ENCODE peak calls at places on chromosome 5, in ten cellular contexts. W is NB4; Z is CD4-positive, alpha-beta T cell; F is tibial nerve; C is GM10248; K is left lung; J is mucosa of descending colon; M is A549; Q is RWPE1; U is astrocyte of the spinal cord. R is an unnamed sample.
A peak's percentile ranks its signal among the peaks of the same experiment; 100 is the strongest.

GRCh38 chr5:147373328-147373727 is 136.5 kb downstream of the DPYSL3 start:
- DNase-seq in W (no peak), Z (no peak), F (no peak), C (no peak), K (no peak), J (no peak), M (no peak), Q (no peak), U (no peak), R (no peak)

GRCh38 chr5:154287136-154287535 is 96.6 kb downstream of the GALNT10 start:
- DNase-seq in W (no peak), Z (no peak), F (no peak), C (no peak), K (no peak), J (peak; percentile 20), M (peak; percentile 68), Q (peak; percentile 80), U (peak; percentile 82), R (peak; percentile 81)

GRCh38 chr5:129771058-129771838 is 23.4 kb downstream of the MINAR2 start:
- DNase-seq in W (peak; percentile 62), Z (no peak), F (peak; percentile 56), C (peak; percentile 28), K (no peak), J (peak; percentile 76), M (peak; percentile 35), Q (peak; percentile 61), U (peak; percentile 57), R (peak; percentile 57)

GRCh38 chr5:4533457-4534105 is 606.5 kb upstream of the ADAMTS16 start:
- DNase-seq in W (peak; percentile 7), Z (no peak), F (no peak), C (no peak), K (no peak), J (no peak), M (no peak), Q (no peak), U (no peak), R (no peak)

GRCh38 chr5:75734913-75735789 is 17.9 kb upstream of the POC5 start:
- DNase-seq in W (peak; percentile 42), Z (peak; percentile 5), F (no peak), C (peak; percentile 36), K (no peak), J (peak; percentile 71), M (peak; percentile 5), Q (peak; percentile 25), U (peak; percentile 5), R (peak; percentile 47)

GRCh38 chr5:120604898-120605297 is 140.8 kb downstream of the PRR16 start:
- DNase-seq in W (no peak), Z (no peak), F (no peak), C (no peak), K (no peak), J (no peak), M (no peak), Q (peak; percentile 75), U (peak; percentile 93), R (peak; percentile 88)

GRCh38 chr5:15737882-15738677 is 238.1 kb downstream of the FBXL7 start:
- DNase-seq in W (no peak), Z (no peak), F (no peak), C (no peak), K (no peak), J (no peak), M (no peak), Q (no peak), U (no peak), R (no peak)

GRCh38 chr5:171847026-171847425 is 61.4 kb downstream of the SMIM23 start:
- DNase-seq in W (no peak), Z (no peak), F (no peak), C (no peak), K (no peak), J (no peak), M (no peak), Q (no peak), U (no peak), R (no peak)

GRCh38 chr5:3182477-3182876 is 413.2 kb upstream of the IRX1 start:
- DNase-seq in W (no peak), Z (no peak), F (no peak), C (no peak), K (no peak), J (no peak), M (no peak), Q (no peak), U (no peak), R (no peak)

GRCh38 chr5:140547508-140548299 is at the start of gene EIF4EBP3:
- DNase-seq in W (peak; percentile 95), Z (peak; percentile 84), F (peak; percentile 97), C (peak; percentile 90), K (peak; percentile 98), J (peak; percentile 99), M (peak; percentile 87), Q (peak; percentile 97), U (peak; percentile 95), R (peak; percentile 86)
- TF ChIP-seq CTCF in W (peak; percentile 23), Z (peak; percentile 72), F (peak; percentile 64), C (no peak), K (peak; percentile 40), J (peak; percentile 28), M (no peak), Q (peak; percentile 63), U (peak; percentile 51), R (peak; percentile 81)

GRCh38 chr5:59098743-59099142 is 515.9 kb downstream of the RAB3C start:
- DNase-seq in W (no peak), Z (no peak), F (no peak), C (no peak), K (no peak), J (no peak), M (no peak), Q (no peak), U (no peak), R (no peak)

GRCh38 chr5:59099995-59100345 is 517.1 kb downstream of the RAB3C start:
- DNase-seq in W (no peak), Z (no peak), F (no peak), C (no peak), K (no peak), J (no peak), M (no peak), Q (no peak), U (no peak), R (no peak)

GRCh38 chr5:59100875-59101274 is 518.0 kb downstream of the RAB3C start:
- DNase-seq in W (no peak), Z (no peak), F (no peak), C (no peak), K (no peak), J (no peak), M (no peak), Q (no peak), U (no peak), R (no peak)

GRCh38 chr5:59097116-59097515 is 514.2 kb downstream of the RAB3C start:
- DNase-seq in W (no peak), Z (no peak), F (no peak), C (no peak), K (no peak), J (no peak), M (no peak), Q (no peak), U (peak; percentile 62), R (no peak)

GRCh38 chr5:59099270-59099994 is 516.6 kb downstream of the RAB3C start:
- DNase-seq in W (peak; percentile 6), Z (peak; percentile 2), F (no peak), C (no peak), K (no peak), J (peak; percentile 24), M (peak; percentile 73), Q (peak; percentile 92), U (peak; percentile 89), R (peak; percentile 95)
- TF ChIP-seq CTCF in W (no peak), Z (no peak), F (no peak), C (no peak), K (no peak), J (no peak), M (no peak), Q (no peak), U (no peak), R (no peak)

GRCh38 chr5:164355267-164355830 is 849.9 kb downstream of the MAT2B start:
- DNase-seq in W (no peak), Z (no peak), F (no peak), C (no peak), K (no peak), J (no peak), M (no peak), Q (no peak), U (no peak), R (no peak)

GRCh38 chr5:164353155-164353554 is 847.7 kb downstream of the MAT2B start:
- DNase-seq in W (no peak), Z (no peak), F (no peak), C (no peak), K (no peak), J (no peak), M (no peak), Q (no peak), U (peak; percentile 17), R (no peak)

GRCh38 chr5:164352695-164353094 is 847.3 kb downstream of the MAT2B start:
- DNase-seq in W (no peak), Z (no peak), F (no peak), C (no peak), K (no peak), J (no peak), M (no peak), Q (no peak), U (no peak), R (no peak)

GRCh38 chr5:164356790-164357189 is 851.4 kb downstream of the MAT2B start:
- DNase-seq in W (no peak), Z (no peak), F (no peak), C (no peak), K (no peak), J (no peak), M (no peak), Q (no peak), U (no peak), R (no peak)

DNA sequence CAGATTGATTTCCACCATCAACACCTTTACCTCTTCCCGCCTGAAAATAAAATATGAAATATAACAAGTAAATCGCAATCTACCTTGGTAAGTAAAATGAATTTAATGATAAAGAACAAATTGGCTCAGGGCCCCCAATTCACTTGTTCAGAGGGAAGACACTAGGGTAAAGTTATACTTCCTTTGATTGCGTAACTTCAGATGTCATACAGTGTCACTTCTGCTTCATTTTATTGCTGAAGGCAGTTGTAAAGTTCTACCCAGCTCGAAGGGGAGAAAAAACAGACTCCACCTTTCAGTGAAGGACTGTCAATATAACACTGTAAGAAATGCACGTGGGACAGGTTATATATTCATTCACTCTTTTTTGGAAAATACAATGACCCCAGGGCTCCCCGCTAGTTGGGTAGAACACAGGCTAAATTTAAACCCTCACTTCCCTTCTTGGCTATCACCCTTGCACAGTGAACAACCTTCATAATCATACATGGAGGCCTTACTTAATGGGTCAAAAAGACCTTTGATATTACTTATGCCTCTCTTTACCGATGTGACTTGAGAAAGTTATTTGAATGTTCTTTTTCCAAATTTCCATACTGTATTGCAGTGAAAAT is 848.8 kb downstream of the MAT2B start:
- DNase-seq in W (peak; percentile 59), Z (no peak), F (no peak), C (no peak), K (no peak), J (peak; percentile 6), M (no peak), Q (no peak), U (no peak), R (no peak)
- TF ChIP-seq CTCF in W (no peak), Z (no peak), F (no peak), C (no peak), K (no peak), J (no peak), M (no peak), Q (no peak), U (no peak), R (no peak)

GRCh38 chr5:176787676-176788075 is 22.7 kb upstream of the UNC5A start:
- DNase-seq in W (no peak), Z (no peak), F (no peak), C (no peak), K (no peak), J (no peak), M (no peak), Q (no peak), U (no peak), R (no peak)
- TF ChIP-seq CTCF in W (no peak), Z (no peak), F (no peak), C (no peak), K (no peak), J (no peak), M (no peak), Q (no peak), U (no peak), R (no peak)

R was measured in bronchial epithelial cell.